ENCODE peak calls at places on chromosomes 12 and 14, in six cellular contexts. R, F, T, A, O and C are unnamed samples.

GRCh38 chr12:2138871-2139308 is 86.1 kb downstream of the CACNA1C start:
- DNase-seq in T (peak; percentile 41), R (no peak), F (no peak), O (no peak), A (peak; percentile 32), C (no peak)

GRCh38 chr12:69513297-69513696 is 43.1 kb downstream of the FRS2 start:
- DNase-seq in O (no peak), A (no peak), R (no peak), F (no peak), T (no peak), C (no peak)

GRCh38 chr12:52848661-52849255 is at the start of gene KRT78:
- DNase-seq in O (no peak), R (no peak), T (no peak), F (no peak), A (no peak), C (no peak)

GRCh38 chr12:122004633-122005071 is 17.0 kb upstream of the BCL7A start:
- DNase-seq in O (no peak), T (no peak), F (no peak), A (peak; percentile 39), R (no peak), C (no peak)

GRCh38 chr12:47017901-47018479 is 61.4 kb upstream of the PCED1B start:
- DNase-seq in T (no peak), R (peak; percentile 56), O (no peak), F (no peak), A (peak; percentile 55), C (no peak)

GRCh38 chr14:67618617-67619063 is 1.1 kb upstream of the ARG2 start:
- DNase-seq in R (peak; percentile 86), A (peak; percentile 83), T (no peak), O (no peak), F (peak; percentile 90), C (peak; percentile 79)

GRCh38 chr14:102949801-102950451 is 27.5 kb downstream of the AMN start:
- DNase-seq in R (no peak), A (no peak), O (no peak), T (no peak), F (no peak), C (no peak)

GRCh38 chr12:48681416-48681737 is 661 bp downstream of the KANSL2 start:
- DNase-seq in A (peak; percentile 23), T (no peak), F (no peak), R (peak; percentile 68), O (no peak), C (no peak)

GRCh38 chr14:94775082-94775874 is 5.4 kb upstream of the GSC start:
- DNase-seq in F (no peak), O (no peak), R (peak; percentile 97), T (no peak), A (peak; percentile 20), C (no peak)

GRCh38 chr12:52870361-52871290 is 21.8 kb upstream of the KRT78 start:
- DNase-seq in A (peak; percentile 29), R (peak; percentile 68), O (peak; percentile 82), T (peak; percentile 91), F (peak; percentile 79), C (no peak)

GRCh38 chr12:57837779-57838562 is 8.6 kb downstream of the CTDSP2 start:
- DNase-seq in A (peak; percentile 81), O (no peak), F (peak; percentile 66), T (no peak), R (peak; percentile 85), C (peak; percentile 42)

GRCh38 chr14:64501326-64502171 is 2.1 kb downstream of the ZBTB25 start:
- DNase-seq in F (peak; percentile 36), A (peak; percentile 78), R (peak; percentile 67), T (peak; percentile 53), O (no peak), C (no peak)

GRCh38 chr14:103118019-103118662 is 5.1 kb upstream of the TNFAIP2 start:
- DNase-seq in F (peak; percentile 37), O (no peak), R (no peak), A (no peak), T (peak; percentile 58), C (no peak)

GRCh38 chr12:82608706-82609105 is 78.0 kb upstream of the TMTC2 start:
- DNase-seq in T (no peak), F (no peak), R (peak; percentile 2), O (no peak), A (peak; percentile 69), C (no peak)

GRCh38 chr14:74509587-74510210 is 16.1 kb downstream of the ISCA2 start:
- DNase-seq in F (no peak), T (no peak), O (no peak), A (no peak), R (no peak), C (no peak)

GRCh38 chr12:94553130-94553519 is 93.5 kb upstream of the CEP83 start:
- DNase-seq in O (no peak), T (no peak), A (peak; percentile 87), F (no peak), R (no peak), C (no peak)

GRCh38 chr14:50249118-50249775 is 17.9 kb upstream of the SOS2 start:
- DNase-seq in A (no peak), T (no peak), R (peak; percentile 37), O (no peak), F (no peak), C (no peak)

GRCh38 chr14:42715316-42715715 is 1108.6 kb downstream of the LRFN5 start:
- DNase-seq in A (peak; percentile 64), R (no peak), F (no peak), T (no peak), O (no peak), C (no peak)

GRCh38 chr12:130655010-130655409 is 61.1 kb downstream of the RIMBP2 start:
- DNase-seq in R (no peak), F (no peak), A (no peak), T (peak; percentile 61), O (no peak), C (no peak)

GRCh38 chr14:56423591-56423991 is 156.0 kb upstream of the TMEM260 start:
- DNase-seq in T (no peak), A (peak; percentile 30), R (no peak), O (no peak), F (no peak), C (peak; percentile 4)

GRCh38 chr14:105247715-105248367 is 492 bp upstream of the BTBD6 start:
- DNase-seq in O (no peak), A (no peak), R (no peak), T (peak; percentile 30), F (no peak), C (no peak)

GRCh38 chr14:105491366-105492006 is 440 bp downstream of the TEDC1 start:
- DNase-seq in F (peak; percentile 78), T (peak; percentile 85), A (peak; percentile 35), R (peak; percentile 71), O (peak; percentile 94), C (peak; percentile 16)

GRCh38 chr12:132747395-132747794 is 14.2 kb downstream of the ANKLE2 start:
- DNase-seq in F (no peak), R (no peak), O (no peak), T (no peak), A (no peak), C (no peak)

GRCh38 chr12:43921666-43922337 is 85.9 kb downstream of the TMEM117 start:
- DNase-seq in T (no peak), F (no peak), O (no peak), R (peak; percentile 70), A (peak; percentile 21), C (peak; percentile 15)

GRCh38 chr12:56840922-56841321 is 77.8 kb downstream of the HSD17B6 start:
- DNase-seq in T (no peak), A (peak; percentile 59), F (no peak), O (no peak), R (peak; percentile 79), C (no peak)

GRCh38 chr12:31315089-31315725 is 10.7 kb downstream of the SINHCAF start:
- DNase-seq in F (no peak), T (no peak), O (no peak), R (no peak), A (no peak), C (no peak)

GRCh38 chr14:70921669-70922068 is 14.4 kb downstream of the PCNX1 start:
- DNase-seq in A (no peak), F (no peak), R (no peak), T (no peak), O (no peak), C (no peak)

GRCh38 chr14:94974893-94975292 is 182.4 kb downstream of the DICER1 start:
- DNase-seq in O (no peak), F (no peak), A (no peak), T (no peak), R (no peak), C (no peak)

GRCh38 chr12:10331642-10332239 is 24.1 kb downstream of the KLRD1 start:
- DNase-seq in O (no peak), R (peak; percentile 79), F (peak; percentile 56), T (no peak), A (peak; percentile 71), C (peak; percentile 19)

GRCh38 chr12:100473050-100473715 is 483 bp upstream of the NR1H4 start:
- DNase-seq in O (no peak), A (no peak), R (no peak), T (no peak), F (no peak), C (no peak)

GRCh38 chr12:98816720-98817119 is 171.6 kb downstream of the APAF1 start:
- DNase-seq in T (no peak), A (no peak), F (no peak), R (no peak), O (no peak), C (no peak)

GRCh38 chr14:32986791-32987545 is 48.3 kb downstream of the NPAS3 start:
- DNase-seq in R (peak; percentile 79), A (peak; percentile 53), F (no peak), O (no peak), T (no peak), C (no peak)

GRCh38 chr12:106839343-106839742 is 64.9 kb downstream of the RIC8B start:
- DNase-seq in O (no peak), R (peak; percentile 14), F (no peak), T (no peak), A (no peak), C (no peak)

GRCh38 chr12:108833355-108833733 is 24.0 kb downstream of the SSH1 start:
- DNase-seq in F (no peak), A (peak; percentile 89), T (no peak), O (no peak), R (peak; percentile 98), C (no peak)

GRCh38 chr12:111101003-111101402 is 180.6 kb upstream of the MYL2 start:
- DNase-seq in T (no peak), F (no peak), O (no peak), R (no peak), A (no peak), C (no peak)